ENCODE peak calls at places on chromosome 4, in four cellular contexts. Q is HepG2, K is GM12878, Y is K562. P is an unnamed sample.

GRCh38 chr4:38715076-38715475 is 51.1 kb downstream of the KLF3 start:
- DNase-seq in Y (no peak), K (no peak), Q (no peak), P (no peak)

GRCh38 chr4:186934255-186934654 is 210.6 kb upstream of the FAT1 start:
- DNase-seq in Q (no peak), Y (no peak), K (no peak), P (no peak)

GRCh38 chr4:150501983-150502382 is 80.0 kb upstream of the MAB21L2 start:
- DNase-seq in Q (no peak), Y (no peak), K (no peak), P (no peak)

GRCh38 chr4:3431446-3431993 is 10.2 kb upstream of the HGFAC start:
- DNase-seq in K (no peak), Q (no peak), Y (no peak), P (no peak)

GRCh38 chr4:3372264-3372932 is 69.4 kb upstream of the HGFAC start:
- DNase-seq in Q (no peak), K (no peak), Y (no peak), P (no peak)

GRCh38 chr4:168353746-168354145 is 35.2 kb upstream of the DDX60 start:
- DNase-seq in Q (no peak), K (no peak), Y (no peak), P (no peak)

GRCh38 chr4:77994194-77994721 is 62.9 kb upstream of the FRAS1 start:
- DNase-seq in Q (peak; percentile 84), Y (peak; percentile 7), K (no peak), P (peak; percentile 57)

GRCh38 chr4:115729739-115730266 is 616.4 kb upstream of the NDST4 start:
- DNase-seq in Q (no peak), Y (no peak), K (no peak), P (no peak)

GRCh38 chr4:120671538-120671937 is 251.0 kb downstream of the PRDM5 start:
- DNase-seq in K (no peak), Q (no peak), Y (no peak), P (no peak)

GRCh38 chr4:177064116-177064515 is 245.6 kb upstream of the NEIL3 start:
- DNase-seq in Y (no peak), K (no peak), Q (no peak), P (no peak)

GRCh38 chr4:89298160-89298559 is 9.4 kb downstream of the GPRIN3 start:
- DNase-seq in K (no peak), Q (no peak), Y (no peak), P (no peak)

GRCh38 chr4:141684785-141685184 is 48.4 kb downstream of the IL15 start:
- DNase-seq in Q (no peak), Y (no peak), K (no peak), P (no peak)

GRCh38 chr4:73341454-73341853 is 62.6 kb upstream of the ALB start:
- DNase-seq in Y (peak; percentile 17), Q (peak; percentile 85), K (peak; percentile 16), P (peak; percentile 11)

GRCh38 chr4:158020175-158020574 is 152.7 kb downstream of the GASK1B start:
- DNase-seq in Y (no peak), K (no peak), Q (peak; percentile 92), P (no peak)
- TF ChIP-seq NFIC in Y (no peak), K (no peak), Q (peak; percentile 66), P (peak; percentile 42)

DNA sequence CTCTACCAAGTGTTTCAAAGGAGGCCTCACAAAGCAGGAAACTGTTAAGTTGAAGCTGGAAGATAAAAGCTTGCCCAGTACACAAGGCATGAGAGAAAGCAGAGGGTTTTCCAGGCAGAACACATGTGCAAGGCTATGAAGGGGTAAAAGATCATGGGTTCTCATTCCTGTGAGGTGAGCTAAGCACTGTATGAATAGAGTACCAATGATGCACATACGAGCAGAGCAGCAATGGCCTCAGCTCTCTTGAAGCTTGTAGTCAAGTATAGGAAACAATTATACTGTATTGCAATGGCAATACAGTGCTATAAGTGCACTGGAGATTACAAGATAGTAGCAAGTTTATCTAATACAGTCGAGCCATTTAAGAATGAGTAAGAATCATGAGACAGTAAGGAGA is 18.0 kb downstream of the TTC29 start:
- DNase-seq in Q (no peak), Y (no peak), K (no peak), P (no peak)
- TF ChIP-seq NFIC in Q (no peak), Y (no peak), K (no peak), P (no peak)

GRCh38 chr4:121728798-121729226 is 32.0 kb upstream of the ANXA5 start:
- DNase-seq in Y (no peak), K (no peak), Q (no peak), P (no peak)
- TF ChIP-seq NFIC in Y (no peak), K (no peak), Q (no peak), P (no peak)

GRCh38 chr4:4853371-4853823 is 6.1 kb upstream of the MSX1 start:
- DNase-seq in Y (no peak), K (no peak), Q (no peak), P (peak; percentile 47)
- TF ChIP-seq NFIC in Y (no peak), K (no peak), Q (no peak), P (no peak)

GRCh38 chr4:58602701-58603359 is 1492.6 kb upstream of the IGFBP7 start:
- DNase-seq in Y (no peak), Q (no peak), K (no peak), P (no peak)
- TF ChIP-seq NFIC in Y (no peak), Q (no peak), K (no peak), P (no peak)

DNA sequence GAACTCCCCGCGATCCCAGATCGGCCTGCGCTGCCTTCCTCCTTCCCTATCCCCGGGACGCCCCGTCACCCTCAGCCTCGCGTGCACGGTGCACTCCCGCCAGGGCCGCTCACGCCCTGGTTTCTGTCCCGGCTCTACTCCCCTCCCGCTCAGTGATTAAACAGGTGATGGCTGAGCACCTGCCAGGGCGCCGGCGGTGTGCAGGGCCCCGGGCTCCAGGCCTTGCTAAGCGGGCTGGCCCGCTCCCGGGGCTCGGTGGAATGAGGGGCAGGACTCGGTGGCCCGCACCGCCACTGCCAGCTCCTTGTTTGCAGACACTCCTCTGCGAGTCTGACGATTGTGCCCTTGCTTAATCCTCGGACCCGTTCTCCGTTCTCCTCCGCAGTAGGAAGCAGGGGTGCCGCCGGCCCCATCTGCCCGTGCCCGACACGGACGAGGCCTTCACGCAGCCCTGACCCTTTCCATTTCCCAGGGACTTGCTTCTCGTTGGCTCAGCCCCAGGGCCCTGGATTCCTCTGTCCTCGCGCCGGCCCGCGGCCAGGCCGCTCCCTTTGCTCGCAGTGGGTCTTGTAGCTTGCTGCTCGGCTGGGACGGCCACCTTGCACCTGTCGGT is 143.5 kb downstream of the TRIML1 start:
- DNase-seq in K (no peak), Q (no peak), Y (no peak), P (no peak)
- TF ChIP-seq NFIC in K (no peak), Q (no peak), Y (no peak), P (no peak)

DNA sequence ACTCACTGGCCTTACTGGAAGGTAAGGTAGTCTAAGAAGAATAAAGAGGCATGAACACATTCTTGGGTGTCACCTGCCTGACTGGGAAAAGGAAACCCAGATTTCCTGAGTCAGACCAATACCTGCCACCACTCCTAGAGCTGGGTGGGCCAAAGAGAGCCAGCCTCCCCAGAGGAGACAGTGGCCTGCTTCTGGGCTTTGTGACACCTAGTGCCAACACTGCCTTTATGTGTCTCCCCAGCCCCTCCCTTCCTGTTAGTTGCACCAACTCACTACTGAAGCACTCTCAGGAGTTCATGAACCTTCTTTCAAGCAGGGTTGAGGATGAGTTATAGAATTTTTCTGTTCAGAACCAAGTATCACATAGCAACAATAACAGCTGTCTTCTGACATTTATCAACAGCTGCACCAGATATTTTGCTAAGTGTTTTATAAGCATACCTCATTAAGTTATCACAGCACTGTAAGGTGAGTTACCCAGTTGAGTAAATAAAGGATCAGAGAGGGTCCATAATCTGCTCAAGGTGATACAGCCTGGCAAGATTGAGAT is 77.6 kb upstream of the ETNPPL start:
- DNase-seq in Q (no peak), K (no peak), Y (no peak), P (no peak)
- TF ChIP-seq NFIC in Q (no peak), K (no peak), Y (no peak), P (no peak)

DNA sequence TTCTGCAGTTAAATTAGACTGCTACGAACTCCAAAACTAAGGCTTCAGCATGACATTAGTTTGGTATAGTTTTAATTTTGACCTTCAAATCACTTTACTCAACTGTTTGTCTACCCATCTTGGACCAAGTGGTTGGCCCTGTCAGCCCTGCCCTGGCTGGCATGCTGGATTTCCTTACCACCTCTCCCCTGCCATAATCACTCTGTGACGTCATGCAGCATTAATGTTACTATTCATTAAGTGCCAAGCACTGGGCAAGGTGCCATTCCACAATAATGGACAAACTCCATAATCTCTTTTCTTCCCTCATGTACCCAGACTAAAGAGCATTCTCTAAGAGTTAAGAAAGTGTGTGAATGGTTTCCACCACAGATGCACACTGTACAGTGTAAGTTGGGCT is 277.0 kb upstream of the INTU start:
- DNase-seq in Q (no peak), Y (no peak), K (no peak), P (no peak)
- TF ChIP-seq NFIC in Q (no peak), Y (no peak), K (no peak), P (peak; percentile 6)

P was measured in SK-N-SH.